ENCODE peak calls at places on chromosomes 7 and 10, in eight cellular contexts. L, E, P, A, S, D, N and I are unnamed samples.

GRCh38 chr7:78148166-78148894 is 349.8 kb downstream of the PHTF2 start:
- DNase-seq in L (no peak), E (no peak), P (no peak), A (no peak), S (no peak), D (peak), N (no peak), I (no peak)

GRCh38 chr10:42519761-42520460 is 118.5 kb downstream of the ZNF33B start:
- DNase-seq in L (no peak), E (peak), P (no peak), A (peak), S (no peak), D (peak), N (no peak), I (no peak)

GRCh38 chr7:2043316-2044039 is 189.3 kb downstream of the MAD1L1 start:
- DNase-seq in L (no peak), E (no peak), P (no peak), A (no peak), S (no peak), D (no peak), N (no peak), I (no peak)

GRCh38 chr7:44278451-44279161 is 46.8 kb downstream of the CAMK2B start:
- DNase-seq in L (no peak), E (no peak), P (no peak), A (peak), S (no peak), D (peak), N (no peak), I (no peak)

GRCh38 chr10:16828731-16829175 is 11.5 kb upstream of the RSU1 start:
- DNase-seq in L (peak), E (peak), P (no peak), A (peak), S (peak), D (peak), N (no peak), I (no peak)

GRCh38 chr10:86329093-86329710 is 37.4 kb downstream of the GRID1 start:
- DNase-seq in L (no peak), E (no peak), P (no peak), A (no peak), S (no peak), D (no peak), N (no peak), I (no peak)

GRCh38 chr10:43653746-43654145 is 5.1 kb upstream of the ZNF32 start:
- DNase-seq in L (peak), E (no peak), P (peak), A (peak), S (no peak), D (peak), N (no peak), I (no peak)

GRCh38 chr10:116122126-116122525 is 150.9 kb downstream of the GFRA1 start:
- DNase-seq in L (no peak), E (no peak), P (no peak), A (no peak), S (no peak), D (no peak), N (no peak), I (no peak)

GRCh38 chr7:112009081-112009480 is 197.1 kb downstream of the DOCK4 start:
- DNase-seq in L (peak), E (peak), P (peak), A (peak), S (peak), D (peak), N (peak), I (no peak)

GRCh38 chr10:50511512-50512213 is 112.1 kb downstream of the SGMS1 start:
- DNase-seq in L (no peak), E (peak), P (no peak), A (no peak), S (peak), D (peak), N (peak), I (no peak)

GRCh38 chr7:10767771-10768170 is 205.9 kb upstream of the PHF14 start:
- DNase-seq in L (no peak), E (peak), P (no peak), A (no peak), S (peak), D (peak), N (no peak), I (peak)

GRCh38 chr10:63376560-63377304 is 89.0 kb downstream of the JMJD1C start:
- DNase-seq in L (peak), E (peak), P (peak), A (peak), S (peak), D (peak), N (no peak), I (no peak)

GRCh38 chr10:97508342-97508741 is 9.6 kb downstream of the UBTD1 start:
- DNase-seq in L (peak), E (peak), P (no peak), A (peak), S (peak), D (peak), N (no peak), I (peak)

GRCh38 chr7:28542410-28542809 is 130.1 kb downstream of the CREB5 start:
- DNase-seq in L (no peak), E (no peak), P (no peak), A (no peak), S (no peak), D (no peak), N (no peak), I (no peak)

GRCh38 chr7:38893061-38893460 is 15.9 kb downstream of the VPS41 start:
- DNase-seq in L (no peak), E (peak), P (no peak), A (peak), S (peak), D (peak), N (no peak), I (no peak)

GRCh38 chr7:142104550-142105527 is 6.7 kb upstream of the MGAM2 start:
- DNase-seq in L (no peak), E (no peak), P (peak), A (peak), S (peak), D (no peak), N (peak), I (peak)

GRCh38 chr10:104479906-104480579 is 126.4 kb downstream of the CFAP58 start:
- DNase-seq in L (no peak), E (no peak), P (no peak), A (peak), S (no peak), D (no peak), N (no peak), I (no peak)

GRCh38 chr7:143882611-143883078 is 19.3 kb downstream of the TCAF1 start:
- DNase-seq in L (peak), E (peak), P (no peak), A (peak), S (peak), D (peak), N (no peak), I (no peak)

GRCh38 chr10:31819393-31819820 is 109.2 kb downstream of the ARHGAP12 start:
- DNase-seq in L (peak), E (no peak), P (no peak), A (peak), S (no peak), D (peak), N (no peak), I (no peak)

GRCh38 chr7:151168022-151168786 is 710 bp upstream of the GBX1 start:
- DNase-seq in L (no peak), E (no peak), P (peak), A (peak), S (peak), D (no peak), N (no peak), I (no peak)

GRCh38 chr7:29375641-29376562 is 181.3 kb downstream of the CHN2 start:
- DNase-seq in L (no peak), E (no peak), P (peak), A (no peak), S (peak), D (no peak), N (peak), I (peak)

GRCh38 chr7:87445897-87446296 is 29.6 kb downstream of the ABCB4 start:
- DNase-seq in L (no peak), E (no peak), P (peak), A (no peak), S (no peak), D (no peak), N (no peak), I (no peak)

GRCh38 chr7:150631866-150632864 is at the start of gene GIMAP6:
- DNase-seq in L (no peak), E (no peak), P (peak), A (no peak), S (no peak), D (no peak), N (no peak), I (no peak)

GRCh38 chr10:49080071-49080470 is 35.3 kb downstream of the VSTM4 start:
- DNase-seq in L (peak), E (peak), P (peak), A (peak), S (no peak), D (peak), N (no peak), I (no peak)

GRCh38 chr7:106865130-106866115 is at the start of gene PIK3CG:
- DNase-seq in L (no peak), E (no peak), P (peak), A (no peak), S (no peak), D (no peak), N (no peak), I (no peak)

GRCh38 chr7:29990931-29991330 is 1.3 kb upstream of the SCRN1 start:
- DNase-seq in L (no peak), E (no peak), P (no peak), A (no peak), S (no peak), D (no peak), N (no peak), I (no peak)

GRCh38 chr10:44209806-44210205 is 175.1 kb downstream of the CXCL12 start:
- DNase-seq in L (no peak), E (no peak), P (no peak), A (no peak), S (no peak), D (no peak), N (no peak), I (no peak)

GRCh38 chr10:92242910-92243671 is 47.8 kb downstream of the CPEB3 start:
- DNase-seq in L (peak), E (peak), P (peak), A (peak), S (peak), D (peak), N (peak), I (no peak)

DNA sequence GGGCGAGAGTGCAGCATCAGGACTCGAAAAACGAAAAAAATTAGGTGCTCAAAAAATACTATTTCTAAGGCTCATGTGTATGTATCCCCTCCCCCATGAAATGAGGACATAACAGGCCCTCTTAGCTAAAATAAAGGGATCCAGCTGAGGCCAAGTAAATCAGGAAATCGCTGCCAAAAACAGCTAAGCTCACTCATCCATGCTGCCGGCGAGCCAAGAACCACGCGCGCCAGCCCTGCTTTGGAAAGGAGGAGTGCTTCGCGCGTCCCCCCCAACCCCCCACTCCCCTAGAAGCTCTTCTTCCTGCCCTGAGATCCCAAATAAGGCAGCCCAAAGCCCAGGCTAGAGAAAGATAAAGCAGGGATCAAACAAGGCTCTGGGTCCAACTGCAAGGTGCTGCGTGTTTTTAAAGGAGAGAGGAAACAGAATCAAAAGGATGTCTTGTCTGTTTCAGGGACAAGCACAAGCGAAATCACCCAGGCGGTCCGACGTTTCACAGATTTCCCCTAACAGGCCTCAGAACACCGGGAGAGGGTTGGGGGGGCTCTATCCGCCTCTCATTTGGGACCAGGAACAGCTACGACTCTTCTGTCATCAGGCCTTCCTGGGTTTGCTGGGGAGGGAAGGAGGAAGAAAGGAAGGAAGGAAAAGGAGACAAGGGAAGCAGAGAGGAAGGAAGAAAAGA is 168.3 kb upstream of the AUTS2 start:
- DNase-seq in L (peak), E (peak), P (no peak), A (no peak), S (no peak), D (peak), N (no peak), I (no peak)
- H3K4me3 ChIP-seq in L (no peak), E (no peak), P (no peak), A (no peak), S (no peak), D (no peak), N (no peak), I (no peak)

DNA sequence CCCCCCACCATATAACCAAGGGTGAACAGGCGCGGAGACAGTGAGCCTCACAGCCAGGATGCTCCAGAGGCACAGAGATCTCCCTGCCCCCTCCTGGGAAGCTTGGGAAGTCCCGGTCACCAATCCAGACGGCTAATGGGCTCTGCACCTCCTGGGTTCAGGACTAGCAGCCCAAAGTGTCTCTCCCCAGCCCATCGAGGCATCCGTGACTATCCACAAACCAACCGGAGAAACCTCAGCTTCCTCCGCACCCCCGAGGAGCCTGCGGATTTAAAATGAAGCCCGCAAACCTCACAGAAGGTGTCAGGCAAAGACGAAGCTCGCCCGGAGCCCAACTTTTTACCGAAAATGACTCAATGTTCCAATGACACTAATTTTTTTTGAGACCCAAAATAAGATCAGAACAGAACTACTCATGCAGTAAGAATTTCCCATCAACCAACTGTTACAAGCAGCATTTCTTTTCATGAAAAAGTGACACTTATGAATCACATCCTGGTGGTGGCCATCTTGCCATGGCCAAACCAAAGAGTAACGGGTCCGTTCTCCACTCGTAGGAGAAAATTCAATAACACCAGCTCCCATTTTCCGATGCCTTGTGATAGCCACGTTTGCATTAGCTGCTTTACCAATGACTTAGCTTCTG is 6.0 kb downstream of the PDGFA start:
- DNase-seq in L (peak), E (peak), P (no peak), A (peak), S (peak), D (peak), N (no peak), I (no peak)
- TF ChIP-seq CTCF in L (no peak), E (peak), P (no peak), A (no peak), S (peak), D (no peak), N (no peak), I (no peak)

DNA sequence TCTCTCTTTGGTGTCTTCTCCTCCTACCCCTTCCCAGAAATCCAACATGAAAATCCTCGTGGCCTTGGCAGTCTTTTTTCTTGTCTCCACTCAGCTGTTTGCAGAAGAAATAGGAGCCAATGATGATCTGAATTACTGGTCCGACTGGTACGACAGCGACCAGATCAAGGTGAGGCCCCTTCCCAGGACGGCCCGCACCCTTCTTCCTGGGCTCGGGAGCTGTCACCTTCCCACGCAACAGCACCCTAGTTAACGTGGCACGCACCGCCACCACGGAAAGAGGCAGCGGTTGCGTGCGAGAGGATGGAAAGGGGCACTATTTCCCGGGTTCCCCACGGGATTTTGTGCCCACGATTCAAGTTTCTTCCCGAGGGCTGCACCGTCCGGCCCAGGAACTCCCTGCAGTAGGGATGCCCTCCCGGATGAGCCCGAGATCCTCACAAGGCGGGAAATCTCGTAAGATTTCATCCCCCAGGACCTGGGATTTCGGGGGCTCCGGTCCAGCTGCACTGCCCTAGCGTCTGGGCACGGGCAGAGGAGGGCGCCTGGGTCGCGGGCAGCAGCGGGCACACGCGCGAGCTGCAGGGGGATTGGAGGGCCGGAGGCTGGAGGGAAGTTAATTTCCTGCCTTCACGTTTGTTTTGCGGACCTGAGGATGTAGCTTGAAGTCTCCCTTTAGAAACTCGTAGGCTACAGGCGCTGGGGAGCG is 835 bp downstream of the TAC1 start:
- DNase-seq in L (no peak), E (no peak), P (no peak), A (no peak), S (peak), D (no peak), N (no peak), I (no peak)
- H3K4me3 ChIP-seq in L (no peak), E (no peak), P (no peak), A (no peak), S (no peak), D (no peak), N (no peak), I (no peak)

GRCh38 chr10:68829494-68829893 is 2.2 kb downstream of the STOX1 start:
- DNase-seq in L (no peak), E (no peak), P (peak), A (no peak), S (no peak), D (no peak), N (no peak), I (no peak)
- TF ChIP-seq CTCF in L (no peak), E (no peak), P (no peak), A (no peak), S (no peak), D (no peak), N (no peak), I (no peak)

DNA sequence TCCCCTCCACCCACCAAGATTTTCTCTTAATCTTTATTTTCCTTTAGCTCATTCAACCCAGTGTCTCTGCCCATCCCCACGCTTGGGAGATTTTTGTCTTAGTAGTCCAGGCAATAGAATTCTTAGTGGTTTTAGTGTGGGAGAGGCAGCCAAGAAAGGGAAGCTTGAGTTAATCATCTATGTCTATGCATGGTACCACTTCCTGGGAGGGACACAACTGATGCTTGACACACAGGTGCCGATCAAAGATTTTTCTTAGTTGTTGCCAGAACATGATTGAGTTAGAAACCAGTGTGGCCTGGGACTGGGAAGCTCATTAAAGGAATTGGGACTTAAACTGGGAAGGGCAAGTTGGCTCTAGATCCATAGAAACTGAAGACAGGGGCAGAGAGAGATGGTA is 3.1 kb downstream of the STRA8 start:
- DNase-seq in L (no peak), E (no peak), P (peak), A (no peak), S (no peak), D (peak), N (no peak), I (peak)
- H3K4me3 ChIP-seq in L (no peak), E (no peak), P (no peak), A (no peak), S (no peak), D (no peak), N (no peak), I (no peak)

DNA sequence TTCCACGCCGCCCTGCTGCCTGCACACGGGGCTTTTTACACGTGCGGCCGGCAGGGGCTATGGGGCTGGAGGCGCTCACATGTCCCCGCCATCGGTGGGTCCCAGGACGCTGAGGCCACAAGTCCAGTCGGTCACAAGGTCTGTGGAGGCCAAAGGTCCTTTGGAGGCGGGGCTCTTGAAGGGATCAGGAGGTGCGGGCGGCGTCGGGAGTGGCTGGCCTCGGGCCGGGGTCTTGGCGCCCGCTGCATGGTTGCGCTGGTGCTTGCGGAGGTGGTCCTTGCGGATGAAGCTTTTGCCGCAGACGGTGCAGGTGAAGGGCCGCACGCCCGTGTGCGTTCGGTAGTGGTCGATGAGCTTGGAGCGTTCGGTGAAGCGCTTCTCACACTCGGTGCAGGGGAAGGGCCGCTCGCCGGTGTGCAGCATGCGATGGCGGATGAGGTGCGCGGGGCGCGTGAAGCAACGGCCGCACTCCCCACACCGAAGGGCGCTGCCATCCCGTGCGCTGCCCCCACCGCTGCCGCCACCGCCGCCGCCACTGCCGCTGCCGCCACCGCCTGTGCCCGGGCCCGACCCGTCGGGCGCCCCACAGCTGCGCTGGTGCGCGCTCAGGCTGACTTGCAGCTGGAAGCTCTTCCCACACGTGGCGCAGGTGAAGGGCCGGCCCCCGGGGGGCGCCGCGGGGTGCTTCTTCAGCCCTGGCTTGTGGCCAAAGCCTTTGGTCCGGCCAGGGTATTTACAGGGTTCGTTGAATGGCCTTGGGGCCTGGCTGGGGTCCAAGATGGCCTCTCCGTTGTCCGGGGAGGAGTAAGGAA is 13.7 kb upstream of the ZNF777 start:
- DNase-seq in L (no peak), E (no peak), P (no peak), A (no peak), S (no peak), D (no peak), N (no peak), I (no peak)
- TF ChIP-seq CTCF in L (no peak), E (no peak), P (peak), A (no peak), S (no peak), D (no peak), N (no peak), I (peak)

GRCh38 chr10:12327476-12327875 is 21.9 kb upstream of the CAMK1D start:
- DNase-seq in L (no peak), E (no peak), P (no peak), A (no peak), S (peak), D (no peak), N (peak), I (no peak)
- H3K4me3 ChIP-seq in L (no peak), E (no peak), P (no peak), A (no peak), S (no peak), D (no peak), N (no peak), I (no peak)